ENCODE peak calls at places on chromosomes 2 and 18, in ten cellular contexts. D is CD4-positive, alpha-beta T cell; H is A549; V is AG09319; P is foreskin fibroblast; L is brain microvascular endothelial cell; Y is cardiac muscle cell; C is B cell; E is fibroblast of the aortic adventitia; Q is GM10248. I is an unnamed sample.

GRCh38 chr2:149451417-149452165 is 121.2 kb downstream of the LYPD6 start:
- DNase-seq in C (no peak), L (no peak), Q (peak), Y (no peak), P (no peak), H (no peak), V (no peak), E (no peak), D (no peak), I (no peak)

GRCh38 chr2:36403675-36404230 is 48.2 kb downstream of the CRIM1 start:
- DNase-seq in H (peak), L (peak), D (no peak), C (no peak), V (no peak), E (peak), Y (no peak), P (peak), Q (no peak), I (peak)

GRCh38 chr18:62867521-62867920 is 152.2 kb downstream of the PHLPP1 start:
- DNase-seq in Y (no peak), C (no peak), L (no peak), E (no peak), V (no peak), D (no peak), H (no peak), P (no peak), Q (no peak), I (no peak)

GRCh38 chr2:207828361-207829057 is 58.8 kb upstream of the FZD5 start:
- DNase-seq in D (no peak), H (no peak), C (no peak), E (no peak), P (no peak), Q (no peak), Y (no peak), L (no peak), V (no peak), I (no peak)

GRCh38 chr2:127681288-127681771 is 6.0 kb upstream of the LIMS2 start:
- DNase-seq in P (no peak), V (no peak), C (peak), D (no peak), E (peak), Q (peak), H (no peak), L (no peak), Y (no peak), I (no peak)

GRCh38 chr2:61660511-61661388 is 122.6 kb upstream of the XPO1 start:
- DNase-seq in L (peak), D (no peak), V (no peak), Y (peak), Q (no peak), H (no peak), E (peak), C (no peak), P (no peak), I (no peak)

GRCh38 chr2:196480653-196481322 is 158.7 kb upstream of the CCDC150 start:
- DNase-seq in V (no peak), Q (no peak), H (no peak), E (peak), D (no peak), P (no peak), Y (no peak), L (peak), C (no peak), I (no peak)

GRCh38 chr2:166328147-166328546 is 47.6 kb downstream of the SCN9A start:
- DNase-seq in C (no peak), H (no peak), Y (no peak), D (no peak), L (no peak), E (no peak), V (no peak), P (no peak), Q (no peak), I (no peak)

GRCh38 chr18:49019446-49020045 is 68.8 kb upstream of the SMAD7 start:
- DNase-seq in Y (no peak), V (no peak), L (no peak), E (no peak), H (no peak), C (no peak), D (no peak), P (no peak), Q (no peak), I (no peak)

GRCh38 chr2:210557721-210558120 is 1.3 kb downstream of the CPS1 start:
- DNase-seq in L (no peak), H (no peak), P (no peak), E (peak), C (no peak), Y (no peak), V (no peak), D (no peak), Q (no peak), I (no peak)

GRCh38 chr18:9446839-9447238 is 28.5 kb upstream of the RALBP1 start:
- DNase-seq in E (no peak), Y (no peak), C (no peak), L (no peak), D (no peak), H (no peak), V (no peak), Q (no peak), P (no peak), I (no peak)

GRCh38 chr2:226984461-226985226 is 148.8 kb downstream of the RHBDD1 start:
- DNase-seq in E (no peak), D (no peak), P (no peak), H (no peak), L (no peak), Q (peak), C (peak), V (no peak), Y (no peak), I (no peak)

GRCh38 chr2:240963376-240964220 is 34.8 kb upstream of the SNED1 start:
- DNase-seq in Q (no peak), Y (no peak), C (no peak), P (no peak), L (no peak), E (no peak), D (no peak), H (no peak), V (no peak), I (no peak)

GRCh38 chr2:28206786-28207185 is 185.9 kb upstream of the FOSL2 start:
- DNase-seq in D (no peak), P (no peak), L (peak), E (no peak), C (no peak), V (no peak), Y (no peak), H (no peak), Q (no peak), I (no peak)

GRCh38 chr2:47631840-47632398 is 151.0 kb upstream of the MSH6 start:
- DNase-seq in Y (no peak), D (no peak), P (peak), V (no peak), H (peak), L (peak), E (peak), C (no peak), Q (no peak), I (peak)

GRCh38 chr18:58276640-58277456 is 232.8 kb downstream of the NEDD4L start:
- DNase-seq in H (no peak), D (no peak), P (no peak), E (no peak), L (no peak), V (no peak), Q (no peak), C (no peak), Y (no peak), I (no peak)

GRCh38 chr2:3100386-3100785 is 277.2 kb downstream of the EIPR1 start:
- DNase-seq in Q (peak), E (no peak), C (no peak), L (no peak), D (no peak), P (no peak), V (no peak), Y (no peak), H (no peak), I (no peak)

GRCh38 chr2:128445533-128445900 is 126.8 kb upstream of the HS6ST1 start:
- DNase-seq in C (no peak), Q (no peak), Y (no peak), E (no peak), D (no peak), P (no peak), L (no peak), V (no peak), H (no peak), I (no peak)

GRCh38 chr18:23141022-23141999 is 6.0 kb downstream of the CABLES1 start:
- DNase-seq in H (no peak), D (no peak), E (peak), P (no peak), C (no peak), V (no peak), L (no peak), Q (no peak), Y (peak), I (no peak)

GRCh38 chr18:48816554-48816953 is 134.2 kb downstream of the SMAD7 start:
- DNase-seq in Q (no peak), E (no peak), H (no peak), D (no peak), P (no peak), C (no peak), Y (no peak), V (no peak), L (no peak), I (no peak)

GRCh38 chr2:127633556-127634065 is 12.3 kb upstream of the GPR17 start:
- DNase-seq in Q (no peak), C (no peak), D (no peak), V (no peak), L (no peak), H (no peak), P (no peak), E (no peak), Y (no peak), I (no peak)

GRCh38 chr2:201808070-201808469 is 1.7 kb downstream of the CDK15 start:
- DNase-seq in Q (no peak), E (no peak), C (no peak), H (no peak), P (no peak), D (no peak), L (no peak), Y (no peak), V (no peak), I (no peak)

GRCh38 chr2:205287316-205287715 is 395.0 kb upstream of the NRP2 start:
- DNase-seq in L (no peak), V (no peak), E (no peak), P (no peak), D (no peak), C (no peak), H (no peak), Q (no peak), Y (no peak), I (no peak)

DNA sequence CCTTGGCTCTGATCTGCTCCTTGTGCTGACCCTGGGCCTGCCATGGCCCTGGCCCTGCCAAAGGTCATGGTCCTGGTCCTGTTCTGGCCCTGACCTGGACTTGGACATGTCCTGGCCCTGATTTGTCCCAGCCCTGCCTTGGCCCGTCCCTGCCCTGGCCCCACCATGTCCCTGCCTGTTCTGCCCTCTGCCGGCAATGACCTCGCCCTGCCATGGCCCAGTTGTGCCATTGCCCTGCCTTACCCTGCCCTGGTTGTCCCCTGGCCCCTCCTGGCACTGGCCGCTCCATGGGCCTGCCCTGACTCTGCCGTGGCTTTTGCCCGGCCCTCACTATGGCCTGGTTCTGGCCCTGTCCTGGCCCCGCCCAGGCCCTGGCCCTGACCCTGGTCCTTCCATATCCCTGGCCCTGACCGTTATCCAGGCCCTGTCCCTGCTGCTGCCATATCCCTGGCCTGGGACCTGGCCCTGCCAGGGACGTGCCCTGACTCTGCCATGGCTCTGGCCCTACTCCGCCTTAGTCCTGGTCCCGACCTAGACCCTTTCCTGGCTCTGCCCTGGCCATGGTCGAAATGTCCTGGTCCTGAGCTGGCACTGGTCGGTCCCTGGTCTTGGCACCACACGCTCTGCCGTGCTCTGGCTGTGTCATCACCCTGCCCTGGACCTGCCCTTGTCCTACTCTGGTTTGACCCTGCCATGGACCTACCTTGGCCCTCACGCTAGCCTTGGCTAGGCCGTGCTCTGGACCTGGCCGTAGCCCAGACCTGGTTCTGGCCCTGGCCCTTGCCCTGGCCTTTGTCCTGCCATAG is 6.8 kb upstream of the ANKRD62 start:
- DNase-seq in H (no peak), Q (no peak), C (no peak), Y (no peak), D (no peak), E (no peak), V (no peak), L (no peak), P (no peak), I (no peak)
- TF ChIP-seq CTCF in H (no peak), Q (no peak), C (no peak), Y (no peak), D (no peak), E (no peak), V (no peak), L (no peak), P (no peak), I (no peak)

DNA sequence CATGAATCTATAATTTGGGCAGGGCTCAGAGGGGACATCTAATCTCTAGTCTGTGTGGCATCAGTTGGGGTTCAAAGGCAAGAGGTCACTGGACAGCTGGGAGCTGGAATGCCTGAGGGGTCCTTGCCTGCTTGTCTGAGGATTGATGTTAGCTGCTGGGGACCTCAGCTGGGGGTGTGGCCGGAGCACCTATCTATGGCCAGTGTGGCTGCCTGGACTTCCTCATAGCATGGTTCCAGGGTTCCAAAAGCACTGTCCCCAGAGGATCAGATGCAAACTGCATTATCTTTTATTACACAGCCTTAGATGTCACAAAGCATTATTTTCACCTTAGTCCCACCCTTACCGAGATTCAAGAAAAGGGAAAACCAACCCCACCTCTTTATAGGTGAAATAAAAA is 38.6 kb upstream of the YPEL5 start:
- DNase-seq in L (no peak), Q (no peak), H (no peak), V (no peak), P (no peak), D (no peak), Y (no peak), E (no peak), C (no peak), I (no peak)
- TF ChIP-seq CTCF in L (no peak), Q (no peak), H (no peak), V (no peak), P (no peak), D (no peak), Y (no peak), E (no peak), C (no peak), I (no peak)

GRCh38 chr2:214311031-214311533 is 99.8 kb upstream of the VWC2L start:
- DNase-seq in L (no peak), Y (no peak), P (no peak), E (no peak), H (peak), Q (no peak), D (no peak), V (no peak), C (no peak), I (no peak)
- TF ChIP-seq CTCF in L (peak), Y (no peak), P (peak), E (no peak), H (no peak), Q (no peak), D (no peak), V (no peak), C (no peak), I (peak)

GRCh38 chr2:44964704-44965343 is 23.3 kb downstream of the SIX3 start:
- DNase-seq in D (no peak), H (no peak), E (no peak), P (no peak), Q (no peak), L (no peak), Y (no peak), V (no peak), C (no peak), I (no peak)
- TF ChIP-seq CTCF in D (no peak), H (no peak), E (peak), P (peak), Q (peak), L (peak), Y (no peak), V (peak), C (peak), I (peak)

DNA sequence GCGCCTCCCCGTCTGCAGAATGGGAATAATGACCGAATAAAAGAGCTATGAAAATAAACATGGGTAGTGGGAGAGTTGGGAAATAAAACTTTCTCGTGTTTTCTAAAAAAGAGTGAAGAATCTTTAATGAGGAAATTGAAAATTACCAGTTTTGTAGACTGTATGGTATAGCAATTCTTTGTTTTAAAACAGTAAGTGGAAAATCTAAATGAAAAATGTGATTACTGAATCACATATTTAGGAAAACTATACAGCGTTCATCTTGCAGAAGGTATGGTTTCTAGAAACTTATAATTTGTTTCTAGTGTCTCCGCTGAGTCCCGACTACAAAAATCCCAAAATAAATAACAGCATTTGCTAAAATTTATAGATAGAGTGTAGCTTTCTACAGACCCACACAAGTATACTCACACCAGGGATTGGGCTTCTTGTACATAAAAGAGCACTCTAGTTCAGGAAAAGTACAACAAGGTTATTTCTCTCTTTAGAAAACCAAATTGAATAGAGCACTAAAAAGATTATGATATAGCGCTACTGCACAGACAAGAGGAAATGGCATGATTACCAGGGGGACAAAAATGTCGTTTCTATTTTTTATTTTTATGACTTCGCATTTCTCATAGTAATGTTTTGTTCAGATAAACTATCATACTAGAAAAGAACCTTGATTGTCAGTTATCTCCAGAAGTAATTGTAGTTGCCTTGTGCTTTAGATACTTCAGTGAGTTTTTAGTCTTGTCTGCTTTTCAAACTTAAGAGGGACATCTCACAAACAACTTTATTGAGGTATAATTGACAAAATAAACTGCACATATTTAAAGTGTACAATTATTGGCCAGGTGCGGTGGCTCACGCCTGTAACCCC is 964 bp upstream of the TLK1 start:
- DNase-seq in D (no peak), H (no peak), L (no peak), E (no peak), Q (no peak), C (no peak), V (no peak), P (no peak), Y (no peak), I (no peak)
- TF ChIP-seq CTCF in D (no peak), H (no peak), L (no peak), E (no peak), Q (no peak), C (no peak), V (no peak), P (no peak), Y (no peak), I (no peak)

GRCh38 chr2:16522031-16522818 is 143.4 kb downstream of the CYRIA start:
- DNase-seq in Q (no peak), Y (peak), V (no peak), H (no peak), E (no peak), D (no peak), P (no peak), C (no peak), L (peak), I (no peak)

GRCh38 chr2:16526193-16526592 is 139.4 kb downstream of the CYRIA start:
- DNase-seq in P (no peak), Y (no peak), Q (no peak), D (no peak), H (no peak), E (no peak), C (no peak), L (no peak), V (no peak), I (no peak)

GRCh38 chr2:16525265-16525887 is 140.3 kb downstream of the CYRIA start:
- DNase-seq in L (no peak), E (no peak), V (no peak), H (peak), Q (peak), P (no peak), D (no peak), Y (no peak), C (peak), I (no peak)
- TF ChIP-seq CTCF in L (peak), E (no peak), V (peak), H (peak), Q (peak), P (no peak), D (no peak), Y (peak), C (peak), I (no peak)

GRCh38 chr2:180983468-180984388 is 3.3 kb downstream of the UBE2E3 start:
- DNase-seq in P (peak), C (peak), Y (peak), L (peak), D (no peak), Q (peak), H (peak), E (peak), V (no peak), I (peak)
- TF ChIP-seq CTCF in P (peak), C (peak), Y (peak), L (peak), D (peak), Q (peak), H (peak), E (peak), V (peak), I (peak)

GRCh38 chr2:237673130-237673921 is 45.9 kb downstream of the LRRFIP1 start:
- DNase-seq in E (no peak), Q (peak), V (no peak), Y (peak), P (no peak), C (peak), H (peak), L (peak), D (peak), I (no peak)
- TF ChIP-seq CTCF in E (peak), Q (peak), V (peak), Y (peak), P (peak), C (peak), H (peak), L (peak), D (peak), I (peak)

GRCh38 chr2:137893145-137893544 is 71.1 kb upstream of the HNMT start:
- DNase-seq in C (no peak), L (no peak), D (no peak), Q (no peak), H (no peak), P (no peak), E (no peak), V (no peak), Y (no peak), I (no peak)

GRCh38 chr2:137886432-137886831 is 77.8 kb upstream of the HNMT start:
- DNase-seq in C (no peak), V (no peak), L (no peak), E (no peak), Y (peak), H (peak), P (no peak), D (no peak), Q (no peak), I (no peak)

GRCh38 chr2:137888845-137889244 is 75.4 kb upstream of the HNMT start:
- DNase-seq in C (no peak), H (peak), Y (peak), P (peak), D (no peak), Q (no peak), E (peak), L (peak), V (no peak), I (no peak)
- TF ChIP-seq CTCF in C (no peak), H (peak), Y (peak), P (peak), D (no peak), Q (no peak), E (peak), L (peak), V (peak), I (peak)